ENCODE peak calls at places on chromosomes 3 and 15, in six cellular contexts. C, M, W, H, E and S are unnamed samples. For H4K20me1, the result is how much of the 10 kb centered on the place peaks cover.

GRCh38 chr3:160698806-160699205 is 21.8 kb downstream of the ARL14 start:
- DNase-seq in E (no peak), W (no peak), C (no peak), H (no peak), M (no peak), S (no peak)

GRCh38 chr3:172078244-172078643 is 38.9 kb downstream of the FNDC3B start:
- DNase-seq in W (no peak), M (no peak), C (peak), E (no peak), H (no peak), S (no peak)

GRCh38 chr3:58494107-58494506 is 2.2 kb downstream of the KCTD6 start:
- DNase-seq in W (no peak), C (no peak), M (no peak), E (no peak), H (no peak), S (no peak)

GRCh38 chr15:99169769-99170311 is 65.0 kb downstream of the SYNM start:
- DNase-seq in M (no peak), C (no peak), H (no peak), E (no peak), W (no peak), S (no peak)

GRCh38 chr15:52284164-52284563 is 11.4 kb downstream of the MYO5C start:
- DNase-seq in H (no peak), E (no peak), M (no peak), W (no peak), C (no peak), S (no peak)

GRCh38 chr3:86814918-86815655 is 175.9 kb downstream of the VGLL3 start:
- DNase-seq in C (no peak), H (no peak), M (peak), W (no peak), E (no peak), S (no peak)

GRCh38 chr3:187291512-187292132 is at the start of gene MASP1:
- DNase-seq in E (no peak), W (no peak), H (no peak), M (no peak), C (peak), S (no peak)

GRCh38 chr3:33044676-33045075 is 52.3 kb downstream of the GLB1 start:
- DNase-seq in W (no peak), M (no peak), H (no peak), C (no peak), E (no peak), S (no peak)

GRCh38 chr15:70643783-70644125 is 119.6 kb downstream of the UACA start:
- DNase-seq in W (no peak), H (no peak), M (no peak), E (no peak), C (peak), S (peak)

GRCh38 chr3:45783667-45784066 is 12.7 kb downstream of the SLC6A20 start:
- DNase-seq in H (no peak), W (no peak), E (no peak), M (no peak), C (no peak), S (no peak)

GRCh38 chr3:16484216-16484615 is 29.3 kb downstream of the RFTN1 start:
- DNase-seq in C (no peak), H (no peak), W (no peak), M (no peak), E (no peak), S (no peak)

GRCh38 chr3:5275529-5275928 is 88.0 kb downstream of the EDEM1 start:
- DNase-seq in W (no peak), C (no peak), M (no peak), E (no peak), H (no peak), S (no peak)

GRCh38 chr3:11705049-11705448 is 61.3 kb upstream of the VGLL4 start:
- DNase-seq in W (peak), C (no peak), M (no peak), H (no peak), E (no peak), S (no peak)

GRCh38 chr15:65920121-65920520 is 50.8 kb downstream of the RAB11A start:
- DNase-seq in M (no peak), C (no peak), E (no peak), W (no peak), H (no peak), S (no peak)

GRCh38 chr3:187618732-187619131 is 51.5 kb downstream of the SST start:
- DNase-seq in E (no peak), M (peak), C (no peak), W (no peak), H (no peak), S (no peak)

GRCh38 chr3:191238321-191238817 is 39.3 kb downstream of the OSTN start:
- DNase-seq in E (no peak), M (no peak), W (no peak), H (no peak), C (peak), S (no peak)

GRCh38 chr15:36428102-36428845 is 151.2 kb upstream of the CDIN1 start:
- DNase-seq in C (peak), W (peak), H (no peak), E (no peak), M (peak), S (peak)

GRCh38 chr3:46400000-46400734 is 6.7 kb downstream of the CCR5AS start:
- DNase-seq in C (no peak), M (no peak), H (no peak), W (peak), E (no peak), S (no peak)

GRCh38 chr15:70859998-70860397 is 6.0 kb upstream of the LARP6 start:
- DNase-seq in H (no peak), M (no peak), W (no peak), E (no peak), C (no peak), S (no peak)

GRCh38 chr3:169295912-169296311 is 367.6 kb downstream of the MECOM start:
- DNase-seq in C (no peak), H (no peak), E (no peak), M (no peak), W (no peak), S (no peak)

GRCh38 chr3:189902230-189903186 is 218.2 kb downstream of the P3H2 start:
- DNase-seq in W (no peak), E (no peak), H (no peak), M (no peak), C (no peak), S (no peak)

GRCh38 chr3:139106013-139106932 is 61.6 kb upstream of the PRR23C start:
- DNase-seq in M (no peak), W (no peak), C (peak), H (no peak), E (no peak), S (no peak)

GRCh38 chr3:129597087-129597791 is 9.2 kb downstream of the PLXND1 start:
- DNase-seq in H (no peak), C (no peak), E (no peak), M (no peak), W (peak), S (no peak)

GRCh38 chr3:14440531-14441239 is 38.3 kb downstream of the SLC6A6 start:
- DNase-seq in C (no peak), W (no peak), M (no peak), E (no peak), H (peak), S (no peak)

GRCh38 chr15:101183226-101183925 is 68.5 kb downstream of the CHSY1 start:
- DNase-seq in W (no peak), H (no peak), M (no peak), E (no peak), C (no peak), S (no peak)

GRCh38 chr15:67004142-67004541 is 61.3 kb upstream of the SMAD3 start:
- DNase-seq in H (no peak), C (no peak), M (no peak), W (no peak), E (peak), S (no peak)
- TF ChIP-seq YY1 in H (no peak), C (no peak), M (no peak), W (no peak), E (no peak), S (no peak)

DNA sequence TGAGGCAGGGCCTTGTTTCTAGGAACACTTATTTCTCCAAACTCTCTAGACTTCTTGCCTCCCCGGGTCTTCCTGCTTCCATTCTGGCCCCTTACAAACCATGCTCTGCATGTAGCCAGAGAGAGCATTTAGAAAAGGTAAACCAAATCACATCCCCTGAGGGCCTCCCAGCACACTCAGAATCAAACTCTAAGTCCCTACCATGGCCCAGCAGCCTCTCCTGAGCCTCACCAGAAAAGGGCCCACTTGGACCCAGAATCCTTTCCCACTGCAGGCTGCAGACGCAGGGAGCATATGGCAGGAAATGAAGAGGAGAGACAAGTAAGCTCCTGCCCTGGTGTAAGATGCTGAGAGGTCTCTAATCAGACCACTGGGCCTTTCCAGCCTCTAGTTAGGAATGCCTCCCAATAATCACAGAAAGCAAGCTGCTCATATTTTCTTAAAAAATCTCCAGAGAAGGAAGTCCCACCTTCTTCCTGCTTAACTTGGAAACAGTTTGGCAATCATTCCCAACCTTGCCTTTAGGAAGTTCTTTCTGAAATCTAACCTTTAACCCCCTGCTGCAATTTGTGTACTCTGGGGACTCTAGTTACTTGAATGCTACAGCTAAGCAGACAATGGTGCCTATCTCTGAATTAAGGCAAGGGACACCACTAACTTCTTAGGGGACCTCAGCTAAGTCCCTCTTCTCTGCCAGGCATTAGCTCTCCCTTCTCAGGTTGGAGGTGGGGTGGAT is 4.2 kb downstream of the AMOTL2 start:
- DNase-seq in H (no peak), C (no peak), M (no peak), W (no peak), E (no peak), S (no peak)
- H4K20me1 ChIP-seq in H (half or more), C (under half), M (under half), W (under half), E (under half), S (under half)

GRCh38 chr3:175338775-175339535 is 479.8 kb downstream of the NAALADL2 start:
- DNase-seq in H (no peak), C (no peak), W (no peak), M (no peak), E (no peak), S (peak)

GRCh38 chr3:175335229-175335628 is 476.1 kb downstream of the NAALADL2 start:
- DNase-seq in H (no peak), M (no peak), E (no peak), W (no peak), C (no peak), S (no peak)

GRCh38 chr3:175337631-175338030 is 478.5 kb downstream of the NAALADL2 start:
- DNase-seq in C (no peak), M (no peak), E (no peak), H (no peak), W (no peak), S (no peak)

GRCh38 chr3:175340338-175341015 is 481.3 kb downstream of the NAALADL2 start:
- DNase-seq in E (no peak), H (no peak), W (no peak), M (no peak), C (no peak), S (no peak)

GRCh38 chr3:175336406-175337133 is 477.4 kb downstream of the NAALADL2 start:
- DNase-seq in H (no peak), E (no peak), W (no peak), M (no peak), C (no peak), S (no peak)
- TF ChIP-seq YY1 in H (no peak), E (no peak), W (no peak), M (no peak), C (no peak), S (no peak)

GRCh38 chr15:74626336-74626735 is 10.7 kb downstream of the CLK3 start:
- DNase-seq in W (no peak), E (no peak), M (no peak), C (no peak), H (no peak), S (no peak)
- H4K20me1 ChIP-seq in W (under half), E (under half), M (under half), C (under half), H (half or more), S (under half)

GRCh38 chr15:91548588-91548987 is 304.9 kb upstream of the SLCO3A1 start:
- DNase-seq in W (no peak), E (no peak), H (no peak), C (no peak), M (no peak), S (no peak)
- TF ChIP-seq YY1 in W (no peak), E (no peak), H (no peak), C (no peak), M (no peak), S (no peak)

DNA sequence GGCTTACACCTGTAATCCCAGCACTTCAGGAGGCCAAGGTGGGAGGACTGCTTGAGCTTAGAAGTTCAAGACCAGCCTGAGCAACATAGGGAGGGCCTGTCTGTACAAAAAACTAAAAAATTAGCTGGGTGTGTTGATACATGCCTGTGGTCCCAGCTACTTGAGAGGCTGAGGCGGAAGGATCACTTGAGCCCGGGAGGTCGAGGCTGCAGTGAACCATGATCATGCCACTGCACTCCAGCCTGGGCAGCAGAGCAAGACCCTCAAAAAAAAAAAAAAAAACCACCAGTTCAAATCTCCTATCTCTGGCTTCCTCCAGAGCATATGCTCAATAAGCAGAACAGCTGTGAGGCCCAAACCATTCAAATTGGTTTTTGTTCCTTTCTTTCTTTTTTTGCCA is 53.4 kb downstream of the ZNF609 start:
- DNase-seq in H (no peak), C (no peak), W (no peak), M (no peak), E (no peak), S (no peak)
- H4K20me1 ChIP-seq in H (under half), C (under half), W (under half), M (under half), E (under half), S (under half)

GRCh38 chr15:72237286-72238224 is 6.6 kb upstream of the PKM start:
- DNase-seq in W (peak), E (peak), H (peak), M (peak), C (peak), S (peak)
- TF ChIP-seq YY1 in W (peak), E (peak), H (peak), M (no peak), C (no peak), S (peak)